ENCODE peak calls at places on chromosomes 11 and 22, in ten cellular contexts. U is GM03348; I is stimulated activated naive CD4-positive, alpha-beta T cell; S is GM12891; R is pancreas; E is stimulated activated CD4-positive, alpha-beta T cell treated with anti-CD3 and anti-CD28 coated beads, Interleukin-2, amount 100 ng/mL, for 48 hours; H is Karpas-422; L is COR-L47; O is ELR; D is HTR-8/SVneo. Z is an unnamed sample.

GRCh38 chr11:120203626-120204025 is 7.2 kb upstream of the OAF start:
- DNase-seq in U (no peak), I (no peak), S (no peak), R (peak; percentile 0), E (no peak), H (no peak), L (no peak), O (no peak), D (no peak), Z (no peak)

GRCh38 chr11:9703280-9703679 is 39.4 kb downstream of the SWAP70 start:
- DNase-seq in U (no peak), I (no peak), S (no peak), R (no peak), E (no peak), H (no peak), L (no peak), O (no peak), D (no peak), Z (peak; percentile 93)

GRCh38 chr22:47817380-47817779 is 1054.9 kb downstream of the TBC1D22A start:
- DNase-seq in U (no peak), I (no peak), S (no peak), R (no peak), E (no peak), H (no peak), L (no peak), O (no peak), D (no peak), Z (no peak)

GRCh38 chr11:73965076-73965763 is 14.4 kb downstream of the DNAJB13 start:
- DNase-seq in U (peak; percentile 55), I (no peak), S (no peak), R (no peak), E (no peak), H (no peak), L (no peak), O (peak; percentile 23), D (no peak), Z (no peak)

GRCh38 chr11:2138436-2139117 is 612 bp downstream of the IGF2 start:
- DNase-seq in U (no peak), I (no peak), S (no peak), R (no peak), E (no peak), H (no peak), L (peak; percentile 57), O (no peak), D (no peak), Z (no peak)

GRCh38 chr22:45549739-45550138 is 47.1 kb downstream of the FBLN1 start:
- DNase-seq in U (no peak), I (no peak), S (no peak), R (no peak), E (no peak), H (no peak), L (no peak), O (peak; percentile 42), D (no peak), Z (no peak)

GRCh38 chr22:43481528-43482309 is 69.9 kb downstream of the MPPED1 start:
- DNase-seq in U (no peak), I (peak; percentile 37), S (peak; percentile 48), R (no peak), E (no peak), H (peak; percentile 88), L (no peak), O (no peak), D (no peak), Z (peak; percentile 24)

GRCh38 chr11:123430736-123431356 is 777 bp downstream of the GRAMD1B start:
- DNase-seq in U (peak; percentile 72), I (peak; percentile 62), S (peak; percentile 59), R (peak; percentile 15), E (peak; percentile 41), H (no peak), L (peak; percentile 4), O (peak; percentile 83), D (no peak), Z (peak; percentile 45)

GRCh38 chr11:128956401-128957203 is 13.9 kb upstream of the TP53AIP1 start:
- DNase-seq in U (peak; percentile 84), I (peak; percentile 48), S (no peak), R (no peak), E (peak; percentile 10), H (peak; percentile 56), L (peak; percentile 66), O (peak; percentile 83), D (peak; percentile 53), Z (peak; percentile 85)

GRCh38 chr11:61907282-61907681 is 10.1 kb downstream of the RAB3IL1 start:
- DNase-seq in U (no peak), I (no peak), S (no peak), R (peak; percentile 18), E (no peak), H (no peak), L (no peak), O (no peak), D (no peak), Z (no peak)

GRCh38 chr11:118321386-118322082 is 17.0 kb downstream of the CD3E start:
- DNase-seq in U (no peak), I (no peak), S (no peak), R (no peak), E (no peak), H (peak; percentile 53), L (no peak), O (no peak), D (no peak), Z (no peak)

GRCh38 chr22:19799322-19800190 is 39.0 kb downstream of the TBX1 start:
- DNase-seq in U (peak; percentile 97), I (no peak), S (no peak), R (no peak), E (no peak), H (no peak), L (no peak), O (peak; percentile 98), D (peak; percentile 53), Z (no peak)

GRCh38 chr11:102802341-102802740 is 4.4 kb upstream of the MMP1 start:
- DNase-seq in U (peak; percentile 68), I (no peak), S (no peak), R (no peak), E (no peak), H (no peak), L (no peak), O (peak; percentile 96), D (no peak), Z (peak; percentile 92)

GRCh38 chr11:84722583-84723108 is 904.5 kb downstream of the DLG2 start:
- DNase-seq in U (no peak), I (no peak), S (no peak), R (no peak), E (no peak), H (no peak), L (peak; percentile 14), O (peak; percentile 3), D (no peak), Z (no peak)

GRCh38 chr22:23831781-23832180 is 7.0 kb downstream of the DERL3 start:
- DNase-seq in U (no peak), I (no peak), S (no peak), R (no peak), E (no peak), H (no peak), L (no peak), O (no peak), D (no peak), Z (no peak)

GRCh38 chr11:102085864-102086551 is 24.2 kb upstream of the YAP1 start:
- DNase-seq in U (no peak), I (no peak), S (no peak), R (no peak), E (no peak), H (no peak), L (no peak), O (peak; percentile 14), D (no peak), Z (no peak)

GRCh38 chr22:32617883-32618282 is 143.3 kb downstream of the FBXO7 start:
- DNase-seq in U (no peak), I (no peak), S (no peak), R (no peak), E (no peak), H (no peak), L (no peak), O (no peak), D (no peak), Z (no peak)

GRCh38 chr22:21098099-21098671 is 52.4 kb downstream of the LRRC74B start:
- DNase-seq in U (no peak), I (no peak), S (no peak), R (no peak), E (no peak), H (peak; percentile 52), L (no peak), O (peak; percentile 35), D (no peak), Z (peak; percentile 5)

GRCh38 chr11:20084921-20085814 is 75.1 kb downstream of the DBX1 start:
- DNase-seq in U (no peak), I (no peak), S (no peak), R (no peak), E (no peak), H (no peak), L (no peak), O (no peak), D (no peak), Z (no peak)

GRCh38 chr22:24827305-24827704 is 21.3 kb downstream of the SGSM1 start:
- DNase-seq in U (no peak), I (no peak), S (no peak), R (peak; percentile 80), E (no peak), H (no peak), L (peak; percentile 96), O (no peak), D (no peak), Z (no peak)

GRCh38 chr22:26597026-26597425 is 7.1 kb upstream of the TPST2 start:
- DNase-seq in U (no peak), I (no peak), S (no peak), R (no peak), E (no peak), H (no peak), L (no peak), O (no peak), D (no peak), Z (no peak)

GRCh38 chr22:48204296-48204695 is 1441.8 kb downstream of the TBC1D22A start:
- DNase-seq in U (no peak), I (no peak), S (no peak), R (no peak), E (no peak), H (no peak), L (no peak), O (no peak), D (no peak), Z (no peak)

Z was measured in dermis blood vessel endothelial cell.